ENCODE peak calls at places on chromosomes 11 and 22, in four cellular contexts. C, P, N and Z are unnamed samples.

GRCh38 chr11:110355011-110355744 is 58.8 kb upstream of the RDX start:
- DNase-seq in N (no peak), P (no peak), C (peak; percentile 14), Z (no peak)

GRCh38 chr11:5476184-5476819 is 12.2 kb upstream of the OR52D1 start:
- DNase-seq in P (peak; percentile 25), N (peak; percentile 53), C (peak; percentile 65), Z (peak; percentile 36)

GRCh38 chr11:17719028-17719939 is at the start of gene MYOD1:
- DNase-seq in C (peak; percentile 43), P (no peak), N (peak; percentile 70), Z (no peak)

GRCh38 chr11:125910450-125910849 is 6.1 kb downstream of the DDX25 start:
- DNase-seq in P (no peak), N (no peak), C (no peak), Z (no peak)

GRCh38 chr11:108958446-108959123 is 293.7 kb downstream of the DDX10 start:
- DNase-seq in N (peak; percentile 52), C (peak; percentile 29), P (no peak), Z (no peak)

GRCh38 chr11:85822814-85823213 is 11.9 kb upstream of the SYTL2 start:
- DNase-seq in P (no peak), C (no peak), N (no peak), Z (no peak)

GRCh38 chr22:46684706-46685105 is 53.3 kb downstream of the CERK start:
- DNase-seq in C (no peak), N (no peak), P (peak; percentile 36), Z (peak; percentile 32)

GRCh38 chr11:28877366-28877765 is 769.2 kb downstream of the METTL15 start:
- DNase-seq in C (no peak), N (no peak), P (no peak), Z (no peak)

GRCh38 chr11:26696330-26696729 is 25.5 kb downstream of the SLC5A12 start:
- DNase-seq in C (no peak), N (no peak), P (no peak), Z (no peak)

GRCh38 chr11:64303109-64304031 is 2.0 kb upstream of the ESRRA start:
- DNase-seq in P (no peak), N (no peak), C (no peak), Z (no peak)

GRCh38 chr11:14756349-14756748 is 112.7 kb downstream of the PDE3B start:
- DNase-seq in C (no peak), P (no peak), N (no peak), Z (no peak)

GRCh38 chr11:87127131-87127530 is 89.4 kb downstream of the TMEM135 start:
- DNase-seq in P (no peak), N (no peak), C (no peak), Z (no peak)

DNA sequence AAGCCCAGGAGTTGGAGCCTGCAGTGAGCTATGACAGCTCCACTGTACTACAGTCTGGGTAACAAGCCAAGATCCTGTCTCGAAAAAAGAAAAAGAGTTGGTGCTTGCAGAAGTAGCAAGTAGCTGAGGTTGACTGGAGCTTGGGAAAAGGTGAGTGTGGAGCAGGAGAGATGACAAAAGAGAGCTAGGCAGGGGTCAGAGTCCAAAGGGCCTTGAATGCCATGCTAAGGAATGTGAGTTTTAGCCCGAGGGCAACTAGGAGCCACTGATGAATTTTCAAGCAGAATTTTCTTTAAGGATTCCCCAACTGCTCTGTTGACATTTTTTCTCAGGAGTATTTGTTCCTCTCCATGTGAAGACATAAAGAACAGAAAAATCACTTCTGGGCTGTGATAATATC is 3.1 kb downstream of the AP1B1 start:
- DNase-seq in P (no peak), C (no peak), N (no peak), Z (no peak)
- H3K4me3 ChIP-seq in P (no peak overlapping the region), C (no peak overlapping the region), N (no peak overlapping the region), Z (no peak overlapping the region)

GRCh38 chr11:114171257-114172054 is 111.9 kb downstream of the ZBTB16 start:
- DNase-seq in C (no peak), P (peak; percentile 79), N (no peak), Z (peak; percentile 77)
- TF ChIP-seq EP300 in C (no peak), P (peak; percentile 95), N (no peak), Z (peak; percentile 97)

DNA sequence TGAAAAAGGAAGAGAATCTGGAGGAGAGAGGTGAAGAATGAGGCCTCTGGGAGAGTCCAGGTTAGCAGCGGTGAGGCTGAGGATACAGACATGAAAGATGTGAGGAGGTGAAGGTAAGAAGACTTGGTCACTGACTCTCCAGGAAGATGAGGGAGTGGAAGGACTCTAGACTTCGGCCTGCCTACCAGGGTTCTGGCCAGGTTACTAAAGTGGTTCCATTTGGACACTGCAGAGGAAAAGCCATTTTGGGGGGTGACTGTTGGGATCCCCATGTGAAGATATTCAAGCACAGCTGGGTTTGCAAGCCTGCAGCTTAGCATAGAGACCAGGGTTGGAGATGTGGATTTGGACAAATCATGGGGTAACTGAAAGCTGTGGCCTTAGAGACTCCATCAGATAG is 7.8 kb downstream of the DCHS1 start:
- DNase-seq in P (no peak), N (no peak), C (no peak), Z (no peak)
- H3K4me3 ChIP-seq in P (no peak overlapping the region), N (no peak overlapping the region), C (no peak overlapping the region), Z (no peak overlapping the region)

GRCh38 chr11:128862913-128863660 is 4.0 kb downstream of the KCNJ1 start:
- DNase-seq in N (no peak), P (no peak), C (no peak), Z (no peak)
- TF ChIP-seq EP300 in N (no peak), P (no peak), C (no peak), Z (no peak)

GRCh38 chr11:10295056-10295901 is 1.3 kb upstream of the SBF2 start:
- DNase-seq in C (no peak), P (no peak), N (no peak), Z (no peak)
- H3K4me3 ChIP-seq in C (peak overlapping the region; percentile 75), P (no peak overlapping the region), N (peak overlapping the region; percentile 85), Z (peak overlapping the region; percentile 96)

GRCh38 chr11:117217141-117217609 is 14.7 kb downstream of the PCSK7 start:
- DNase-seq in N (no peak), C (no peak), P (no peak), Z (no peak)
- TF ChIP-seq EP300 in N (no peak), C (no peak), P (peak; percentile 20), Z (no peak)

GRCh38 chr11:102312656-102313055 is 4.6 kb upstream of the BIRC3 start:
- DNase-seq in N (no peak), C (no peak), P (no peak), Z (no peak)
- H3K4me3 ChIP-seq in N (no peak overlapping the region), C (peak overlapping the region; percentile 38), P (no peak overlapping the region), Z (no peak overlapping the region)

GRCh38 chr11:94473177-94473799 is 20.4 kb downstream of the MRE11 start:
- DNase-seq in P (no peak), C (no peak), N (no peak), Z (no peak)

GRCh38 chr11:94469416-94469815 is 24.2 kb downstream of the MRE11 start:
- DNase-seq in N (no peak), C (no peak), P (no peak), Z (no peak)
- TF ChIP-seq EP300 in N (no peak), C (no peak), P (no peak), Z (no peak)

DNA sequence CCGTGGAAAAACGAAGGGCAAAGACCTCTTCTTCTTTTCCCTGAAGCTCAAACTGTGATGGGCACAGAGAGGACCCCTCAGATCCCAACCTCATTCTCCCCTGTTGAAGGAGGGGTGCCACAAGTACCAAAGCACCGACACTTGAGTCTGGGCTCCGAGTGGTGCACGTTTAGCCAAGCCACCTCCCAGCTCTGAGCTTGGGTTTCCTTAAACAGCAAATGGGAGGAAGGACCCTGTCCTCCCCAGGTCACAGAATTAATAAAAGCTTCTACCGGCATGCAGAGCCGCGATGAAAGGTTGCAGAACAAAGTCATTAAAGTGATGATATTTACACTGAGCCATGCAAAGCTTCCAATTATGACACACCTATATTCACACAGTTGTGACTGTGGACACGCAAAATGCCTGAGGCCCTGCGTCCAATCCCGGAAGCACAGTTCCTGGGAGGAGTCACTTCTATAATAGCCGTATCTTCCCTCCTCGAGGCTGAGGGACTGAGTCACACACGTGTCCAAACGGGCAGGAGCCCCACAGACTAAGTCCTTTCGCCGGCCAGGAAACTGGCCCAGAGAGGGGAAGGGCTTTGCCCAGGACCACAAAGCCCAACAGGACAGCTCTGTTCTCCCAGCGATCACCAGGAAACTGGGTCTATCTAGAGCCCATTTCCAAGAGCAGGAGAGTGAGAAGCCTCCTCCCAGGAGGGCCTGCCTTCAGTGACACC is 922 bp upstream of the CSNK1E start:
- DNase-seq in P (peak; percentile 85), N (no peak), C (peak; percentile 85), Z (peak; percentile 71)
- H3K4me3 ChIP-seq in P (no peak overlapping the region), N (no peak overlapping the region), C (peak overlapping the region; percentile 76), Z (peak overlapping the region; percentile 48)